ENCODE peak calls at places on chromosomes 13 and 19, in six cellular contexts. S is stimulated activated CD8-positive, alpha-beta memory T cell treated with anti-CD3 and anti-CD28 coated beads, Interleukin-2, amount 100 ng/mL, for 1 hour; G is stimulated activated CD4-positive, alpha-beta T cell treated with anti-CD3 and anti-CD28 coated beads, Interleukin-1b, Interleukin-23, amount 100 ng/mL, for 1 hour; K is lung microvascular endothelial cell; H is non-pigmented ciliary epithelial cell; F is psoas muscle. W is an unnamed sample.

GRCh38 chr19:39032164-39032918 is at the start of gene FBXO27:
- DNase-seq in S (no peak), G (no peak), K (no peak), H (no peak), F (no peak), W (peak)

GRCh38 chr13:49466240-49466914 is 22.3 kb downstream of the SETDB2 start:
- DNase-seq in S (no peak), G (no peak), K (no peak), H (no peak), F (no peak), W (no peak)

GRCh38 chr19:5147074-5147970 is 178.4 kb downstream of the KDM4B start:
- DNase-seq in S (no peak), G (no peak), K (no peak), H (no peak), F (no peak), W (no peak)

GRCh38 chr19:14346279-14346678 is 35.0 kb upstream of the ADGRE5 start:
- DNase-seq in S (no peak), G (no peak), K (no peak), H (no peak), F (no peak), W (no peak)

GRCh38 chr13:101018720-101019119 is 344.1 kb upstream of the TMTC4 start:
- DNase-seq in S (no peak), G (no peak), K (peak), H (peak), F (no peak), W (no peak)

GRCh38 chr13:75800545-75800944 is 164.4 kb downstream of the LMO7 start:
- DNase-seq in S (no peak), G (no peak), K (peak), H (no peak), F (no peak), W (peak)

GRCh38 chr13:82096256-82096655 is 1755.3 kb upstream of the SPRY2 start:
- DNase-seq in S (no peak), G (no peak), K (no peak), H (no peak), F (no peak), W (no peak)

GRCh38 chr19:56732974-56733373 is 61.4 kb upstream of the ZNF835 start:
- DNase-seq in S (no peak), G (no peak), K (no peak), H (no peak), F (no peak), W (no peak)

GRCh38 chr19:8592231-8593009 is 15.2 kb upstream of the MYO1F start:
- DNase-seq in S (peak), G (peak), K (peak), H (peak), F (peak), W (peak)

GRCh38 chr19:21505459-21506393 is at the start of gene ZNF429:
- DNase-seq in S (peak), G (peak), K (peak), H (peak), F (peak), W (peak)

GRCh38 chr13:35210234-35210633 is 266.3 kb downstream of the MAB21L1 start:
- DNase-seq in S (no peak), G (no peak), K (peak), H (no peak), F (no peak), W (no peak)

GRCh38 chr19:13329766-13330165 is 176.5 kb downstream of the CACNA1A start:
- DNase-seq in S (no peak), G (no peak), K (no peak), H (no peak), F (no peak), W (no peak)

GRCh38 chr19:28358604-28359003 is 854.3 kb downstream of the UQCRFS1 start:
- DNase-seq in S (no peak), G (no peak), K (no peak), H (no peak), F (no peak), W (no peak)

GRCh38 chr13:20514866-20515265 is 10.8 kb downstream of the CRYL1 start:
- DNase-seq in S (no peak), G (no peak), K (peak), H (no peak), F (no peak), W (no peak)

GRCh38 chr13:48411281-48412099 is 1.4 kb downstream of the LPAR6 start:
- DNase-seq in S (no peak), G (no peak), K (peak), H (no peak), F (no peak), W (peak)

GRCh38 chr13:45851171-45851889 is at the start of gene SIAH3:
- DNase-seq in S (no peak), G (no peak), K (peak), H (peak), F (no peak), W (peak)

GRCh38 chr13:23558675-23559536 is 11.3 kb upstream of the TNFRSF19 start:
- DNase-seq in S (no peak), G (no peak), K (peak), H (peak), F (peak), W (peak)

GRCh38 chr19:42255766-42256750 is 1.1 kb upstream of the ERF start:
- DNase-seq in S (no peak), G (no peak), K (peak), H (no peak), F (peak), W (peak)

GRCh38 chr19:44635581-44636438 is 7.9 kb upstream of the PVR start:
- DNase-seq in S (no peak), G (no peak), K (no peak), H (no peak), F (no peak), W (no peak)

GRCh38 chr19:54469496-54469934 is 3.6 kb downstream of the CDC42EP5 start:
- DNase-seq in S (no peak), G (no peak), K (peak), H (no peak), F (peak), W (no peak)

GRCh38 chr19:45347570-45348366 is 7.2 kb downstream of the KLC3 start:
- DNase-seq in S (no peak), G (no peak), K (no peak), H (no peak), F (no peak), W (no peak)

GRCh38 chr13:100197591-100198365 is 108.9 kb downstream of the PCCA start:
- DNase-seq in S (no peak), G (no peak), K (no peak), H (no peak), F (no peak), W (no peak)

GRCh38 chr13:36736119-36736726 is 62.4 kb downstream of the SERTM1 start:
- DNase-seq in S (no peak), G (peak), K (peak), H (no peak), F (no peak), W (peak)

GRCh38 chr19:33673996-33674395 is 52.2 kb downstream of the CHST8 start:
- DNase-seq in S (no peak), G (no peak), K (no peak), H (no peak), F (no peak), W (no peak)

GRCh38 chr19:54551293-54551692 is 22.3 kb upstream of the LILRA2 start:
- DNase-seq in S (no peak), G (no peak), K (no peak), H (no peak), F (no peak), W (no peak)

GRCh38 chr19:53772943-53773342 is 51.2 kb downstream of the NLRP12 start:
- DNase-seq in S (no peak), G (peak), K (peak), H (peak), F (no peak), W (peak)

GRCh38 chr19:15934332-15935078 is at the start of gene CYP4F11:
- DNase-seq in S (no peak), G (no peak), K (no peak), H (no peak), F (peak), W (no peak)

GRCh38 chr19:1503089-1503924 is 9.5 kb downstream of the ADAMTSL5 start:
- DNase-seq in S (peak), G (peak), K (peak), H (no peak), F (peak), W (peak)

GRCh38 chr13:99018418-99019180 is 40.7 kb upstream of the DOCK9 start:
- DNase-seq in S (no peak), G (no peak), K (peak), H (peak), F (no peak), W (no peak)

GRCh38 chr13:21117104-21117809 is 55.9 kb upstream of the LATS2 start:
- DNase-seq in S (no peak), G (no peak), K (no peak), H (no peak), F (no peak), W (no peak)